ENCODE peak calls at places on chromosome 22, in four cellular contexts. One of them, this sample, is unnamed.

GRCh38 chr22:33923033-33923432 is 2.8 kb upstream of the LARGE1 start:
- DNase-seq in H1: no peak
- DNase-seq in activated T-cell treated with anti-CD3 and anti-CD28 coated beads, Interleukin-2, amount 50 U/mL, for 72 hours: no peak
- DNase-seq in ovary: no peak
- DNase-seq in this sample: no peak

GRCh38 chr22:40022536-40023225 is 27.9 kb downstream of the FAM83F start:
- DNase-seq in H1: no peak
- DNase-seq in activated T-cell treated with anti-CD3 and anti-CD28 coated beads, Interleukin-2, amount 50 U/mL, for 72 hours: peak
- DNase-seq in ovary: no peak
- DNase-seq in this sample: no peak

GRCh38 chr22:41780714-41781507 is 19.6 kb upstream of the CCDC134 start:
- DNase-seq in H1: no peak
- DNase-seq in activated T-cell treated with anti-CD3 and anti-CD28 coated beads, Interleukin-2, amount 50 U/mL, for 72 hours: peak
- DNase-seq in ovary: peak
- DNase-seq in this sample: peak

GRCh38 chr22:40436460-40437431 is 66.4 kb downstream of the SGSM3 start:
- DNase-seq in H1: no peak
- DNase-seq in activated T-cell treated with anti-CD3 and anti-CD28 coated beads, Interleukin-2, amount 50 U/mL, for 72 hours: no peak
- DNase-seq in ovary: peak
- DNase-seq in this sample: no peak

GRCh38 chr22:27783436-27784098 is 18.0 kb downstream of the MN1 start:
- DNase-seq in H1: no peak
- DNase-seq in activated T-cell treated with anti-CD3 and anti-CD28 coated beads, Interleukin-2, amount 50 U/mL, for 72 hours: no peak
- DNase-seq in ovary: no peak
- DNase-seq in this sample: no peak

GRCh38 chr22:19643448-19644313 is 70.6 kb upstream of the SEPTIN5 start:
- DNase-seq in H1: no peak
- DNase-seq in activated T-cell treated with anti-CD3 and anti-CD28 coated beads, Interleukin-2, amount 50 U/mL, for 72 hours: no peak
- DNase-seq in ovary: no peak
- DNase-seq in this sample: no peak

GRCh38 chr22:46390105-46390651 is 54.7 kb downstream of the TRMU start:
- DNase-seq in H1: no peak
- DNase-seq in activated T-cell treated with anti-CD3 and anti-CD28 coated beads, Interleukin-2, amount 50 U/mL, for 72 hours: no peak
- DNase-seq in ovary: no peak
- DNase-seq in this sample: no peak

GRCh38 chr22:23383491-23384450 is 196.3 kb downstream of the IGLL1 start:
- DNase-seq in H1: no peak
- DNase-seq in activated T-cell treated with anti-CD3 and anti-CD28 coated beads, Interleukin-2, amount 50 U/mL, for 72 hours: no peak
- DNase-seq in ovary: peak
- DNase-seq in this sample: no peak

GRCh38 chr22:29259253-29259899 is 8.4 kb downstream of the RHBDD3 start:
- DNase-seq in H1: no peak
- DNase-seq in activated T-cell treated with anti-CD3 and anti-CD28 coated beads, Interleukin-2, amount 50 U/mL, for 72 hours: no peak
- DNase-seq in ovary: no peak
- DNase-seq in this sample: no peak

GRCh38 chr22:32596471-32596870 is 121.9 kb downstream of the FBXO7 start:
- DNase-seq in H1: no peak
- DNase-seq in activated T-cell treated with anti-CD3 and anti-CD28 coated beads, Interleukin-2, amount 50 U/mL, for 72 hours: no peak
- DNase-seq in ovary: no peak
- DNase-seq in this sample: no peak

GRCh38 chr22:46149998-46150549 is at the start of gene PPARA:
- DNase-seq in H1: no peak
- DNase-seq in activated T-cell treated with anti-CD3 and anti-CD28 coated beads, Interleukin-2, amount 50 U/mL, for 72 hours: peak
- DNase-seq in ovary: peak
- DNase-seq in this sample: peak

GRCh38 chr22:39308614-39309363 is 10.6 kb downstream of the RPL3 start:
- DNase-seq in H1: no peak
- DNase-seq in activated T-cell treated with anti-CD3 and anti-CD28 coated beads, Interleukin-2, amount 50 U/mL, for 72 hours: peak
- DNase-seq in ovary: peak
- DNase-seq in this sample: no peak

GRCh38 chr22:40147388-40148176 is 30.1 kb upstream of the TNRC6B start:
- DNase-seq in H1: no peak
- DNase-seq in activated T-cell treated with anti-CD3 and anti-CD28 coated beads, Interleukin-2, amount 50 U/mL, for 72 hours: no peak
- DNase-seq in ovary: no peak
- DNase-seq in this sample: no peak

GRCh38 chr22:21000987-21001600 is 824 bp downstream of the THAP7 start:
- DNase-seq in H1: no peak
- DNase-seq in activated T-cell treated with anti-CD3 and anti-CD28 coated beads, Interleukin-2, amount 50 U/mL, for 72 hours: no peak
- DNase-seq in ovary: no peak
- DNase-seq in this sample: no peak

GRCh38 chr22:31055322-31056159 is 25.6 kb upstream of the SMTN start:
- DNase-seq in H1: no peak
- DNase-seq in activated T-cell treated with anti-CD3 and anti-CD28 coated beads, Interleukin-2, amount 50 U/mL, for 72 hours: no peak
- DNase-seq in ovary: peak
- DNase-seq in this sample: no peak

GRCh38 chr22:20430641-20431519 is 6.7 kb downstream of the SCARF2 start:
- DNase-seq in H1: no peak
- DNase-seq in activated T-cell treated with anti-CD3 and anti-CD28 coated beads, Interleukin-2, amount 50 U/mL, for 72 hours: peak
- DNase-seq in ovary: no peak
- DNase-seq in this sample: peak

GRCh38 chr22:19596680-19597398 is 72.6 kb upstream of the CLDN5 start:
- DNase-seq in H1: no peak
- DNase-seq in activated T-cell treated with anti-CD3 and anti-CD28 coated beads, Interleukin-2, amount 50 U/mL, for 72 hours: no peak
- DNase-seq in ovary: no peak
- DNase-seq in this sample: no peak

GRCh38 chr22:46422896-46423295 is 87.4 kb downstream of the TRMU start:
- DNase-seq in H1: no peak
- DNase-seq in activated T-cell treated with anti-CD3 and anti-CD28 coated beads, Interleukin-2, amount 50 U/mL, for 72 hours: no peak
- DNase-seq in ovary: no peak
- DNase-seq in this sample: no peak

GRCh38 chr22:48380016-48380665 is 1447.5 kb downstream of the BRD1 start:
- DNase-seq in H1: no peak
- DNase-seq in activated T-cell treated with anti-CD3 and anti-CD28 coated beads, Interleukin-2, amount 50 U/mL, for 72 hours: no peak
- DNase-seq in ovary: no peak
- DNase-seq in this sample: no peak

GRCh38 chr22:44129614-44129976 is 51.1 kb upstream of the PARVG start:
- DNase-seq in H1: no peak
- DNase-seq in activated T-cell treated with anti-CD3 and anti-CD28 coated beads, Interleukin-2, amount 50 U/mL, for 72 hours: no peak
- DNase-seq in ovary: no peak
- DNase-seq in this sample: no peak

GRCh38 chr22:35313311-35314121 is 13.8 kb downstream of the TOM1 start:
- DNase-seq in H1: no peak
- DNase-seq in activated T-cell treated with anti-CD3 and anti-CD28 coated beads, Interleukin-2, amount 50 U/mL, for 72 hours: peak
- DNase-seq in ovary: no peak
- DNase-seq in this sample: no peak

GRCh38 chr22:19731361-19731725 is 8.0 kb downstream of the GP1BB start:
- DNase-seq in H1: no peak
- DNase-seq in activated T-cell treated with anti-CD3 and anti-CD28 coated beads, Interleukin-2, amount 50 U/mL, for 72 hours: no peak
- DNase-seq in ovary: no peak
- DNase-seq in this sample: no peak

GRCh38 chr22:32422062-32422461 is 10.0 kb upstream of the RTCB start:
- DNase-seq in H1: no peak
- DNase-seq in activated T-cell treated with anti-CD3 and anti-CD28 coated beads, Interleukin-2, amount 50 U/mL, for 72 hours: no peak
- DNase-seq in ovary: no peak
- DNase-seq in this sample: no peak

GRCh38 chr22:46424496-46424895 is 89.0 kb downstream of the TRMU start:
- DNase-seq in H1: no peak
- DNase-seq in activated T-cell treated with anti-CD3 and anti-CD28 coated beads, Interleukin-2, amount 50 U/mL, for 72 hours: no peak
- DNase-seq in ovary: no peak
- DNase-seq in this sample: no peak

GRCh38 chr22:27715078-27715477 is 86.5 kb downstream of the MN1 start:
- DNase-seq in H1: no peak
- DNase-seq in activated T-cell treated with anti-CD3 and anti-CD28 coated beads, Interleukin-2, amount 50 U/mL, for 72 hours: no peak
- DNase-seq in ovary: no peak
- DNase-seq in this sample: no peak

GRCh38 chr22:38316340-38317236 is 645 bp downstream of the CSNK1E start:
- DNase-seq in H1: no peak
- DNase-seq in activated T-cell treated with anti-CD3 and anti-CD28 coated beads, Interleukin-2, amount 50 U/mL, for 72 hours: peak
- DNase-seq in ovary: peak
- DNase-seq in this sample: peak

GRCh38 chr22:27546157-27546556 is 255.4 kb downstream of the MN1 start:
- DNase-seq in H1: no peak
- DNase-seq in activated T-cell treated with anti-CD3 and anti-CD28 coated beads, Interleukin-2, amount 50 U/mL, for 72 hours: no peak
- DNase-seq in ovary: no peak
- DNase-seq in this sample: no peak

GRCh38 chr22:45531944-45532631 is 29.4 kb downstream of the FBLN1 start:
- DNase-seq in H1: no peak
- DNase-seq in activated T-cell treated with anti-CD3 and anti-CD28 coated beads, Interleukin-2, amount 50 U/mL, for 72 hours: no peak
- DNase-seq in ovary: no peak
- DNase-seq in this sample: no peak

GRCh38 chr22:31124811-31125465 is 2.2 kb downstream of the INPP5J start:
- DNase-seq in H1: no peak
- DNase-seq in activated T-cell treated with anti-CD3 and anti-CD28 coated beads, Interleukin-2, amount 50 U/mL, for 72 hours: no peak
- DNase-seq in ovary: no peak
- DNase-seq in this sample: no peak

GRCh38 chr22:47318041-47318737 is 555.7 kb downstream of the TBC1D22A start:
- DNase-seq in H1: no peak
- DNase-seq in activated T-cell treated with anti-CD3 and anti-CD28 coated beads, Interleukin-2, amount 50 U/mL, for 72 hours: no peak
- DNase-seq in ovary: no peak
- DNase-seq in this sample: no peak

GRCh38 chr22:23675502-23676415 is 15.1 kb upstream of the RGL4 start:
- DNase-seq in H1: no peak
- DNase-seq in activated T-cell treated with anti-CD3 and anti-CD28 coated beads, Interleukin-2, amount 50 U/mL, for 72 hours: no peak
- DNase-seq in ovary: no peak
- DNase-seq in this sample: no peak

GRCh38 chr22:35620624-35621245 is 3.6 kb upstream of the MB start:
- DNase-seq in H1: no peak
- DNase-seq in activated T-cell treated with anti-CD3 and anti-CD28 coated beads, Interleukin-2, amount 50 U/mL, for 72 hours: no peak
- DNase-seq in ovary: no peak
- DNase-seq in this sample: no peak

GRCh38 chr22:24290459-24290858 is 19.8 kb downstream of the SPECC1L start:
- DNase-seq in H1: no peak
- DNase-seq in activated T-cell treated with anti-CD3 and anti-CD28 coated beads, Interleukin-2, amount 50 U/mL, for 72 hours: no peak
- DNase-seq in ovary: no peak
- DNase-seq in this sample: no peak

GRCh38 chr22:17471901-17472566 is 91.3 kb upstream of the SLC25A18 start:
- DNase-seq in H1: no peak
- DNase-seq in activated T-cell treated with anti-CD3 and anti-CD28 coated beads, Interleukin-2, amount 50 U/mL, for 72 hours: no peak
- DNase-seq in ovary: no peak
- DNase-seq in this sample: no peak

This sample was measured in effector memory CD8-positive, alpha-beta T cell.